ENCODE peak calls at places on chromosomes 3 and 15, in five cellular contexts. One of them, this sample, is unnamed.
A peak's percentile ranks its signal among the peaks of the same experiment; 100 is the strongest.

GRCh38 chr3:42655331-42655888 is 1.9 kb downstream of the ZBTB47 start:
- DNase-seq in activated naive CD4-positive, alpha-beta T cell treated with anti-CD3 and anti-CD28 coated beads, Interleukin-2, amount 50 U/mL, for 16 hours: no peak
- DNase-seq in GM12878: no peak
- DNase-seq in cardiac fibroblast: no peak
- DNase-seq in HuH-7: no peak
- DNase-seq in this sample: peak; percentile 69

GRCh38 chr3:1087066-1087555 is 5.7 kb upstream of the CNTN6 start:
- DNase-seq in HuH-7: no peak
- DNase-seq in cardiac fibroblast: peak; percentile 79
- DNase-seq in GM12878: no peak
- DNase-seq in activated naive CD4-positive, alpha-beta T cell treated with anti-CD3 and anti-CD28 coated beads, Interleukin-2, amount 50 U/mL, for 16 hours: no peak
- DNase-seq in this sample: peak; percentile 84

GRCh38 chr3:74281705-74282104 is 332.8 kb downstream of the CNTN3 start:
- DNase-seq in activated naive CD4-positive, alpha-beta T cell treated with anti-CD3 and anti-CD28 coated beads, Interleukin-2, amount 50 U/mL, for 16 hours: no peak
- DNase-seq in GM12878: no peak
- DNase-seq in HuH-7: no peak
- DNase-seq in cardiac fibroblast: no peak
- DNase-seq in this sample: no peak

GRCh38 chr3:134768845-134769244 is 26.2 kb upstream of the EPHB1 start:
- DNase-seq in HuH-7: no peak
- DNase-seq in cardiac fibroblast: no peak
- DNase-seq in GM12878: no peak
- DNase-seq in activated naive CD4-positive, alpha-beta T cell treated with anti-CD3 and anti-CD28 coated beads, Interleukin-2, amount 50 U/mL, for 16 hours: no peak
- DNase-seq in this sample: no peak

GRCh38 chr3:57797701-57798487 is 41.8 kb downstream of the SLMAP start:
- DNase-seq in activated naive CD4-positive, alpha-beta T cell treated with anti-CD3 and anti-CD28 coated beads, Interleukin-2, amount 50 U/mL, for 16 hours: no peak
- DNase-seq in HuH-7: no peak
- DNase-seq in GM12878: no peak
- DNase-seq in cardiac fibroblast: no peak
- DNase-seq in this sample: no peak

GRCh38 chr15:68055224-68055705 is 1.1 kb downstream of the PIAS1 start:
- DNase-seq in activated naive CD4-positive, alpha-beta T cell treated with anti-CD3 and anti-CD28 coated beads, Interleukin-2, amount 50 U/mL, for 16 hours: peak; percentile 78
- DNase-seq in HuH-7: peak; percentile 43
- DNase-seq in GM12878: peak; percentile 88
- DNase-seq in cardiac fibroblast: peak; percentile 48
- DNase-seq in this sample: peak; percentile 25

GRCh38 chr15:74988007-74988800 is 7.2 kb upstream of the SCAMP5 start:
- DNase-seq in cardiac fibroblast: peak; percentile 62
- DNase-seq in GM12878: no peak
- DNase-seq in HuH-7: peak; percentile 71
- DNase-seq in activated naive CD4-positive, alpha-beta T cell treated with anti-CD3 and anti-CD28 coated beads, Interleukin-2, amount 50 U/mL, for 16 hours: peak; percentile 38
- DNase-seq in this sample: peak; percentile 40

GRCh38 chr3:45596290-45596791 is 1.8 kb downstream of the LIMD1 start:
- DNase-seq in activated naive CD4-positive, alpha-beta T cell treated with anti-CD3 and anti-CD28 coated beads, Interleukin-2, amount 50 U/mL, for 16 hours: no peak
- DNase-seq in GM12878: peak; percentile 84
- DNase-seq in cardiac fibroblast: no peak
- DNase-seq in HuH-7: no peak
- DNase-seq in this sample: no peak

GRCh38 chr3:178304758-178305157 is 231.5 kb upstream of the KCNMB2 start:
- DNase-seq in cardiac fibroblast: peak; percentile 55
- DNase-seq in GM12878: no peak
- DNase-seq in activated naive CD4-positive, alpha-beta T cell treated with anti-CD3 and anti-CD28 coated beads, Interleukin-2, amount 50 U/mL, for 16 hours: no peak
- DNase-seq in HuH-7: no peak
- DNase-seq in this sample: no peak

GRCh38 chr3:70982700-70983140 is 600.8 kb downstream of the FOXP1 start:
- DNase-seq in activated naive CD4-positive, alpha-beta T cell treated with anti-CD3 and anti-CD28 coated beads, Interleukin-2, amount 50 U/mL, for 16 hours: no peak
- DNase-seq in cardiac fibroblast: peak; percentile 76
- DNase-seq in HuH-7: no peak
- DNase-seq in GM12878: peak; percentile 37
- DNase-seq in this sample: peak; percentile 50

GRCh38 chr3:160399347-160400047 is at the start of gene SMC4:
- DNase-seq in GM12878: peak; percentile 79
- DNase-seq in activated naive CD4-positive, alpha-beta T cell treated with anti-CD3 and anti-CD28 coated beads, Interleukin-2, amount 50 U/mL, for 16 hours: peak; percentile 81
- DNase-seq in HuH-7: peak; percentile 66
- DNase-seq in cardiac fibroblast: peak; percentile 94
- DNase-seq in this sample: peak; percentile 79

GRCh38 chr3:43707266-43707665 is 16.5 kb downstream of the ABHD5 start:
- DNase-seq in activated naive CD4-positive, alpha-beta T cell treated with anti-CD3 and anti-CD28 coated beads, Interleukin-2, amount 50 U/mL, for 16 hours: no peak
- DNase-seq in HuH-7: no peak
- DNase-seq in GM12878: no peak
- DNase-seq in cardiac fibroblast: peak; percentile 30
- DNase-seq in this sample: no peak

GRCh38 chr15:68056097-68056865 is 2.2 kb downstream of the PIAS1 start:
- DNase-seq in GM12878: no peak
- DNase-seq in cardiac fibroblast: no peak
- DNase-seq in activated naive CD4-positive, alpha-beta T cell treated with anti-CD3 and anti-CD28 coated beads, Interleukin-2, amount 50 U/mL, for 16 hours: no peak
- DNase-seq in HuH-7: no peak
- DNase-seq in this sample: no peak

GRCh38 chr3:73685061-73685460 is 60.3 kb upstream of the PDZRN3 start:
- DNase-seq in cardiac fibroblast: no peak
- DNase-seq in GM12878: no peak
- DNase-seq in HuH-7: no peak
- DNase-seq in activated naive CD4-positive, alpha-beta T cell treated with anti-CD3 and anti-CD28 coated beads, Interleukin-2, amount 50 U/mL, for 16 hours: no peak
- DNase-seq in this sample: no peak

GRCh38 chr3:102979682-102980378 is 545.0 kb downstream of the ZPLD1 start:
- DNase-seq in cardiac fibroblast: peak; percentile 95
- DNase-seq in activated naive CD4-positive, alpha-beta T cell treated with anti-CD3 and anti-CD28 coated beads, Interleukin-2, amount 50 U/mL, for 16 hours: no peak
- DNase-seq in GM12878: no peak
- DNase-seq in HuH-7: no peak
- DNase-seq in this sample: peak; percentile 99

GRCh38 chr3:130971208-130971607 is 55.4 kb downstream of the ASTE1 start:
- DNase-seq in cardiac fibroblast: no peak
- DNase-seq in activated naive CD4-positive, alpha-beta T cell treated with anti-CD3 and anti-CD28 coated beads, Interleukin-2, amount 50 U/mL, for 16 hours: no peak
- DNase-seq in GM12878: no peak
- DNase-seq in HuH-7: no peak
- DNase-seq in this sample: no peak

GRCh38 chr15:43511012-43511885 is 6.2 kb upstream of the MAP1A start:
- DNase-seq in cardiac fibroblast: no peak
- DNase-seq in HuH-7: peak; percentile 56
- DNase-seq in activated naive CD4-positive, alpha-beta T cell treated with anti-CD3 and anti-CD28 coated beads, Interleukin-2, amount 50 U/mL, for 16 hours: no peak
- DNase-seq in GM12878: no peak
- DNase-seq in this sample: no peak

GRCh38 chr3:126441256-126441880 is 34.3 kb downstream of the ZXDC start:
- DNase-seq in activated naive CD4-positive, alpha-beta T cell treated with anti-CD3 and anti-CD28 coated beads, Interleukin-2, amount 50 U/mL, for 16 hours: no peak
- DNase-seq in cardiac fibroblast: no peak
- DNase-seq in GM12878: no peak
- DNase-seq in HuH-7: no peak
- DNase-seq in this sample: no peak

GRCh38 chr15:92681141-92681622 is 25.6 kb upstream of the FAM174B start:
- DNase-seq in activated naive CD4-positive, alpha-beta T cell treated with anti-CD3 and anti-CD28 coated beads, Interleukin-2, amount 50 U/mL, for 16 hours: no peak
- DNase-seq in cardiac fibroblast: peak; percentile 94
- DNase-seq in GM12878: no peak
- DNase-seq in HuH-7: no peak
- DNase-seq in this sample: peak; percentile 33

GRCh38 chr3:183317271-183317670 is 64.2 kb downstream of the B3GNT5 start:
- DNase-seq in cardiac fibroblast: no peak
- DNase-seq in activated naive CD4-positive, alpha-beta T cell treated with anti-CD3 and anti-CD28 coated beads, Interleukin-2, amount 50 U/mL, for 16 hours: no peak
- DNase-seq in GM12878: no peak
- DNase-seq in HuH-7: no peak
- DNase-seq in this sample: no peak

GRCh38 chr3:195802261-195802701 is 9.4 kb downstream of the MUC4 start:
- DNase-seq in activated naive CD4-positive, alpha-beta T cell treated with anti-CD3 and anti-CD28 coated beads, Interleukin-2, amount 50 U/mL, for 16 hours: no peak
- DNase-seq in cardiac fibroblast: no peak
- DNase-seq in HuH-7: no peak
- DNase-seq in GM12878: no peak
- DNase-seq in this sample: no peak

GRCh38 chr3:17151598-17152373 is 267.0 kb downstream of the PLCL2 start:
- DNase-seq in activated naive CD4-positive, alpha-beta T cell treated with anti-CD3 and anti-CD28 coated beads, Interleukin-2, amount 50 U/mL, for 16 hours: peak; percentile 79
- DNase-seq in HuH-7: no peak
- DNase-seq in cardiac fibroblast: no peak
- DNase-seq in GM12878: peak; percentile 92
- DNase-seq in this sample: no peak

GRCh38 chr3:125025647-125026046 is 30.1 kb downstream of the HEG1 start:
- DNase-seq in activated naive CD4-positive, alpha-beta T cell treated with anti-CD3 and anti-CD28 coated beads, Interleukin-2, amount 50 U/mL, for 16 hours: no peak
- DNase-seq in cardiac fibroblast: no peak
- DNase-seq in HuH-7: no peak
- DNase-seq in GM12878: no peak
- DNase-seq in this sample: no peak

GRCh38 chr3:45545476-45545875 is 49.1 kb upstream of the LIMD1 start:
- DNase-seq in GM12878: no peak
- DNase-seq in activated naive CD4-positive, alpha-beta T cell treated with anti-CD3 and anti-CD28 coated beads, Interleukin-2, amount 50 U/mL, for 16 hours: no peak
- DNase-seq in HuH-7: no peak
- DNase-seq in cardiac fibroblast: no peak
- DNase-seq in this sample: no peak

GRCh38 chr3:108489776-108490175 is 20.6 kb downstream of the MYH15 start:
- DNase-seq in GM12878: peak; percentile 31
- DNase-seq in cardiac fibroblast: peak; percentile 71
- DNase-seq in activated naive CD4-positive, alpha-beta T cell treated with anti-CD3 and anti-CD28 coated beads, Interleukin-2, amount 50 U/mL, for 16 hours: peak; percentile 11
- DNase-seq in HuH-7: peak; percentile 44
- DNase-seq in this sample: no peak

GRCh38 chr3:13484861-13485590 is 4.9 kb downstream of the HDAC11 start:
- DNase-seq in HuH-7: peak; percentile 92
- DNase-seq in GM12878: no peak
- DNase-seq in activated naive CD4-positive, alpha-beta T cell treated with anti-CD3 and anti-CD28 coated beads, Interleukin-2, amount 50 U/mL, for 16 hours: no peak
- DNase-seq in cardiac fibroblast: peak; percentile 74
- DNase-seq in this sample: peak; percentile 73